ENCODE peak calls at places on chromosomes 6 and 20, in six cellular contexts. One of them, this sample, is unnamed.

GRCh38 chr6:36825452-36825851 is 13.8 kb downstream of the CPNE5 start:
- DNase-seq in GM23338: no peak
- DNase-seq in spleen: no peak
- DNase-seq in GM12891: no peak
- DNase-seq in K562: peak
- DNase-seq in GM12878: no peak
- DNase-seq in this sample: no peak

GRCh38 chr6:89749918-89750317 is 69.7 kb downstream of the MDN1 start:
- DNase-seq in GM23338: no peak
- DNase-seq in spleen: no peak
- DNase-seq in GM12891: no peak
- DNase-seq in K562: no peak
- DNase-seq in GM12878: no peak
- DNase-seq in this sample: no peak

GRCh38 chr6:107293421-107293820 is 165.9 kb downstream of the PDSS2 start:
- DNase-seq in GM23338: no peak
- DNase-seq in spleen: no peak
- DNase-seq in GM12891: no peak
- DNase-seq in K562: no peak
- DNase-seq in GM12878: no peak
- DNase-seq in this sample: no peak

GRCh38 chr20:21395666-21396044 is 1.7 kb downstream of the NKX2-4 start:
- DNase-seq in GM23338: peak
- DNase-seq in spleen: no peak
- DNase-seq in GM12891: no peak
- DNase-seq in K562: no peak
- DNase-seq in GM12878: no peak
- DNase-seq in this sample: no peak

GRCh38 chr6:160949531-160949930 is 42.0 kb upstream of the MAP3K4 start:
- DNase-seq in GM23338: no peak
- DNase-seq in spleen: no peak
- DNase-seq in GM12891: no peak
- DNase-seq in K562: no peak
- DNase-seq in GM12878: no peak
- DNase-seq in this sample: no peak

GRCh38 chr6:3526962-3527796 is 70.3 kb upstream of the SLC22A23 start:
- DNase-seq in GM23338: no peak
- DNase-seq in spleen: no peak
- DNase-seq in GM12891: no peak
- DNase-seq in K562: no peak
- DNase-seq in GM12878: no peak
- DNase-seq in this sample: no peak

GRCh38 chr6:2186516-2186915 is 58.9 kb downstream of the GMDS start:
- DNase-seq in GM23338: no peak
- DNase-seq in spleen: no peak
- DNase-seq in GM12891: no peak
- DNase-seq in K562: no peak
- DNase-seq in GM12878: peak
- DNase-seq in this sample: no peak

GRCh38 chr20:59006864-59007757 is at the start of gene CTSZ:
- DNase-seq in GM23338: peak
- DNase-seq in spleen: peak
- DNase-seq in GM12891: peak
- DNase-seq in K562: peak
- DNase-seq in GM12878: no peak
- DNase-seq in this sample: peak

GRCh38 chr20:51425347-51426106 is 117.0 kb downstream of the NFATC2 start:
- DNase-seq in GM23338: peak
- DNase-seq in spleen: peak
- DNase-seq in GM12891: no peak
- DNase-seq in K562: no peak
- DNase-seq in GM12878: no peak
- DNase-seq in this sample: no peak

GRCh38 chr6:35919827-35920751 is 809 bp downstream of the SRPK1 start:
- DNase-seq in GM23338: peak
- DNase-seq in spleen: peak
- DNase-seq in GM12891: peak
- DNase-seq in K562: peak
- DNase-seq in GM12878: no peak
- DNase-seq in this sample: no peak

DNA sequence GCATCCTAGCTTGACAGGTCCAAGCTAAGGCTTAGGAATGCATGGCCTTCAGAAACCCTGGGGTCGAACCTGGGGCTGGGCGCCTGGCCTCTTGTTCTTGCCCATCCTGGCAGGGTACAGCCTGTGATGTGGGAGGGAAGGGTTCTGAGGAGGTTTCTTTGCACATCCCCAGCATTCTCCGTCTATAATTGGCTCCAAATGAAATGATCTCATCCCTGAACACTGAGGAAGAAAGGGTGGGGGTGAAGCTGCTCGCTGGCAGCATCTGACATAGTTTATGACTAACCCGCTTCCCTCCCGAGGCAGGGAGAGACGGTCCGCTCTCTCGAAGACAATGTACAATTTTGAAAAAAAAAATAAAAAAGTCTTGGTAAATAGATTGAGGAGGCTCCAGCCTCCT is 67.1 kb upstream of the ZNFX1 start:
- DNase-seq in GM23338: no peak
- DNase-seq in spleen: no peak
- DNase-seq in GM12891: no peak
- DNase-seq in K562: no peak
- DNase-seq in GM12878: no peak
- DNase-seq in this sample: no peak
- TF ChIP-seq POLR2AphosphoS5 in GM23338: no peak
- TF ChIP-seq POLR2AphosphoS5 in spleen: no peak
- TF ChIP-seq POLR2AphosphoS5 in GM12891: no peak
- TF ChIP-seq POLR2AphosphoS5 in K562: no peak
- TF ChIP-seq POLR2AphosphoS5 in GM12878: no peak
- TF ChIP-seq POLR2AphosphoS5 in this sample: no peak

GRCh38 chr6:142334294-142334693 is 32.5 kb downstream of the ADGRG6 start:
- DNase-seq in GM23338: no peak
- DNase-seq in spleen: no peak
- DNase-seq in GM12891: no peak
- DNase-seq in K562: no peak
- DNase-seq in GM12878: no peak
- DNase-seq in this sample: no peak

GRCh38 chr6:142335415-142335814 is 33.6 kb downstream of the ADGRG6 start:
- DNase-seq in GM23338: no peak
- DNase-seq in spleen: no peak
- DNase-seq in GM12891: no peak
- DNase-seq in K562: no peak
- DNase-seq in GM12878: no peak
- DNase-seq in this sample: no peak

GRCh38 chr6:142339969-142340368 is 38.2 kb downstream of the ADGRG6 start:
- DNase-seq in GM23338: no peak
- DNase-seq in spleen: no peak
- DNase-seq in GM12891: no peak
- DNase-seq in K562: no peak
- DNase-seq in GM12878: no peak
- DNase-seq in this sample: no peak

GRCh38 chr6:142336183-142336582 is 34.4 kb downstream of the ADGRG6 start:
- DNase-seq in GM23338: no peak
- DNase-seq in spleen: no peak
- DNase-seq in GM12891: no peak
- DNase-seq in K562: no peak
- DNase-seq in GM12878: no peak
- DNase-seq in this sample: no peak

DNA sequence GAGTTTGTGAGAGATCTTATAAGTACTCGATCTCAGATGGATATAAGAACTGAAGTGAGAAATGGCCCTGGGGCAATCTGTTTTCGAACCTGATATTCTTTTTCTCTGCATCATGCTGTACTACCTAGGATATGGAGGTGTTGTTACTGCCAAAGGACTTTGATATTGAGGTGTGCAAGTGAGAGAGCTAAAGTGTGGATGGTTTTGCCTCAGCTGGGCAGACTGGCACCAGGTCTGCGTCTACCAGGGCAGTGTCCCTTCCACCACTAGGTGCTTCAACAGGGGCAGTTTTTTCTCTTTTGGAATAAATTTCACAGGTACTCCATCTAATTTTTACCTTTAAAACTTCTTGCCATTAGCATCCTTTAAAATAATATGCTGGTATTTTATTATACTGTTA is 35.0 kb downstream of the ADGRG6 start:
- DNase-seq in GM23338: no peak
- DNase-seq in spleen: no peak
- DNase-seq in GM12891: no peak
- DNase-seq in K562: no peak
- DNase-seq in GM12878: no peak
- DNase-seq in this sample: no peak
- TF ChIP-seq POLR2AphosphoS5 in GM23338: no peak
- TF ChIP-seq POLR2AphosphoS5 in spleen: no peak
- TF ChIP-seq POLR2AphosphoS5 in GM12891: no peak
- TF ChIP-seq POLR2AphosphoS5 in K562: no peak
- TF ChIP-seq POLR2AphosphoS5 in GM12878: no peak
- TF ChIP-seq POLR2AphosphoS5 in this sample: no peak

DNA sequence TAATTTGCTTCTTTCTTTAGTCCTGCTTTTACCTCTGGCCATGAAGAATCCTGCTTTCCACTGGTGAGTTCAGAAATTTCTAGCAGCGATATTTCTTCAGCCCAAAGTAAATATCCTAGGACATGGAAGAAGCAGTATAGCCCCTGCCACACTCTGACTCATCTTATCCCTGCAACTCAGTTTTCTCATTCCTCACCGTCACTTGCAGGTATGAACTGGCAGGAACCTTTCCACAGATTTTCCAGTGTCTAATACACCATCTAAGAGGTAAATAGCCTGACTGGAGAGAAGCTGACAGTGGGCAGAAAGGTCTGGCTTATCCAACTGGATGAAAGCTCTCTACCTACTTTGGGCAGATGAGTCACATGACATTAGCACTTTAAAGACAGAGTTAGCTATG is 816.7 kb upstream of the FLRT3 start:
- DNase-seq in GM23338: no peak
- DNase-seq in spleen: no peak
- DNase-seq in GM12891: no peak
- DNase-seq in K562: no peak
- DNase-seq in GM12878: no peak
- DNase-seq in this sample: no peak
- TF ChIP-seq POLR2AphosphoS5 in GM23338: no peak
- TF ChIP-seq POLR2AphosphoS5 in spleen: no peak
- TF ChIP-seq POLR2AphosphoS5 in GM12891: no peak
- TF ChIP-seq POLR2AphosphoS5 in K562: no peak
- TF ChIP-seq POLR2AphosphoS5 in GM12878: no peak
- TF ChIP-seq POLR2AphosphoS5 in this sample: no peak

DNA sequence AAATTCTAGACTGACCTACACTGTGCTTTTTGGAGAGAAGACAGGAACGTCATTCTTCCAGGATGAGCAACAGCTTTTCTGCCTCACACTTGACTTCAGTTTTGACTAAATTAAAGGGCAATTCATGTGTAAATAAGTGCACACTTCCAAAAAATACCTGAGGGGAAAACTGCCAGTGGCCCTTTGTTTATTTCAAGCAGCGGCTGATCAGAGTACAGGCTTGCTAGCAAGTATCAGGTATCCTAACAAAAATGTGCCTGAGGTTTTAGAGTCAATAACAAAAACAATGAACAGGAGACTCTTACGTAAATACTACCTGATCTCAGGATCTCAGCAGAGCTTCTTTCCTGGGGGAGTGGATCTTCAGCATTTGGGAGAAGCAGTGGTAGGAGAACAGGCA is 12.3 kb downstream of the LY86 start:
- DNase-seq in GM23338: no peak
- DNase-seq in spleen: no peak
- DNase-seq in GM12891: no peak
- DNase-seq in K562: no peak
- DNase-seq in GM12878: no peak
- DNase-seq in this sample: no peak
- TF ChIP-seq POLR2AphosphoS5 in GM23338: no peak
- TF ChIP-seq POLR2AphosphoS5 in spleen: no peak
- TF ChIP-seq POLR2AphosphoS5 in GM12891: no peak
- TF ChIP-seq POLR2AphosphoS5 in K562: no peak
- TF ChIP-seq POLR2AphosphoS5 in GM12878: no peak
- TF ChIP-seq POLR2AphosphoS5 in this sample: no peak

GRCh38 chr6:28910901-28911680 is 12.7 kb downstream of the TRIM27 start:
- DNase-seq in GM23338: no peak
- DNase-seq in spleen: no peak
- DNase-seq in GM12891: no peak
- DNase-seq in K562: no peak
- DNase-seq in GM12878: no peak
- DNase-seq in this sample: no peak
- TF ChIP-seq POLR2AphosphoS5 in GM23338: no peak
- TF ChIP-seq POLR2AphosphoS5 in spleen: no peak
- TF ChIP-seq POLR2AphosphoS5 in GM12891: no peak
- TF ChIP-seq POLR2AphosphoS5 in K562: peak
- TF ChIP-seq POLR2AphosphoS5 in GM12878: no peak
- TF ChIP-seq POLR2AphosphoS5 in this sample: no peak

GRCh38 chr6:150070236-150070860 is 1.4 kb upstream of the ULBP3 start:
- DNase-seq in GM23338: no peak
- DNase-seq in spleen: peak
- DNase-seq in GM12891: no peak
- DNase-seq in K562: no peak
- DNase-seq in GM12878: no peak
- DNase-seq in this sample: no peak

GRCh38 chr6:150069707-150070106 is 786 bp upstream of the ULBP3 start:
- DNase-seq in GM23338: no peak
- DNase-seq in spleen: no peak
- DNase-seq in GM12891: no peak
- DNase-seq in K562: no peak
- DNase-seq in GM12878: no peak
- DNase-seq in this sample: no peak

GRCh38 chr6:150068173-150068785 is 642 bp downstream of the ULBP3 start:
- DNase-seq in GM23338: no peak
- DNase-seq in spleen: no peak
- DNase-seq in GM12891: no peak
- DNase-seq in K562: no peak
- DNase-seq in GM12878: no peak
- DNase-seq in this sample: no peak

GRCh38 chr6:150072201-150072600 is 3.3 kb upstream of the ULBP3 start:
- DNase-seq in GM23338: peak
- DNase-seq in spleen: peak
- DNase-seq in GM12891: no peak
- DNase-seq in K562: peak
- DNase-seq in GM12878: no peak
- DNase-seq in this sample: no peak

GRCh38 chr6:150068786-150069648 is at the start of gene ULBP3:
- DNase-seq in GM23338: peak
- DNase-seq in spleen: peak
- DNase-seq in GM12891: peak
- DNase-seq in K562: peak
- DNase-seq in GM12878: no peak
- DNase-seq in this sample: peak
- TF ChIP-seq POLR2AphosphoS5 in GM23338: peak
- TF ChIP-seq POLR2AphosphoS5 in spleen: peak
- TF ChIP-seq POLR2AphosphoS5 in GM12891: no peak
- TF ChIP-seq POLR2AphosphoS5 in K562: no peak
- TF ChIP-seq POLR2AphosphoS5 in GM12878: no peak
- TF ChIP-seq POLR2AphosphoS5 in this sample: no peak

DNA sequence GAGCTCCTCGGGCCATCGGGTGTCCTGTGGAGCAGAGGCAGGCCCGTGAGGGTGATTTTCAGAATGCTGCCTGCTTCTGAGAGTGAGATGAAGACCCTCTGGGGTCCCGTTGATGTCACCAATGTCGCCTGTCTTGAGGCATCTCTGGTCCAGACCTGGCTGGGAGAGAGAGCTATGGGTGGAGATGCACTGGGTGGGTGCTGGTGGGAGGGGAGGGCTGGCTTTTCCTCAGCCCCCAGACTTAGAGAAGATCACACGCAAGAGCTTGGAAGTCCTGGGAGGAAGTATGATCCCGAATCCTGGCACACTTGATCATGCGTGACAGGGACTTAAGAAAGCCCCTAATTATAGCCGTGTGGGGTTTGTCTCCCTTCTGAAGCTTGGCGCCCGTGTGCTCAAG is 103.2 kb upstream of the CD93 start:
- DNase-seq in GM23338: no peak
- DNase-seq in spleen: no peak
- DNase-seq in GM12891: no peak
- DNase-seq in K562: no peak
- DNase-seq in GM12878: no peak
- DNase-seq in this sample: no peak
- TF ChIP-seq POLR2AphosphoS5 in GM23338: no peak
- TF ChIP-seq POLR2AphosphoS5 in spleen: no peak
- TF ChIP-seq POLR2AphosphoS5 in GM12891: no peak
- TF ChIP-seq POLR2AphosphoS5 in K562: no peak
- TF ChIP-seq POLR2AphosphoS5 in GM12878: no peak
- TF ChIP-seq POLR2AphosphoS5 in this sample: no peak

This sample was measured in GM12892.